ENCODE peak calls at places on chromosomes 4 and X, in five cellular contexts. K is fibroblast of lung, W is GM23248, H is OCI-LY7, R is K562. Q is an unnamed sample. For H3K36me3, H3K9me3 and H3K79me2, the result is how much of the 10 kb centered on the place peaks cover.

GRCh38 chrX:153645151-153645550 is 1.9 kb upstream of the DUSP9 start:
- DNase-seq in H (no peak), W (no peak), R (no peak), K (no peak), Q (no peak)

GRCh38 chrX:136752796-136753195 is 27.9 kb downstream of the ARHGEF6 start:
- DNase-seq in K (peak), R (no peak), H (no peak), W (peak), Q (peak)

GRCh38 chr4:128635939-128636551 is 173.5 kb upstream of the JADE1 start:
- DNase-seq in H (no peak), W (peak), K (peak), R (no peak), Q (no peak)

GRCh38 chr4:48604527-48604926 is 114.5 kb downstream of the ZAR1 start:
- DNase-seq in R (no peak), H (no peak), K (no peak), W (no peak), Q (no peak)

GRCh38 chrX:131778269-131779218 is 234.7 kb downstream of the OR13H1 start:
- DNase-seq in H (no peak), R (no peak), K (peak), W (no peak), Q (no peak)

GRCh38 chr4:80221161-80221560 is 23.9 kb downstream of the PRDM8 start:
- DNase-seq in W (peak), H (peak), K (peak), R (no peak), Q (no peak)

GRCh38 chr4:163344147-163345050 is 707 bp downstream of the NPY5R start:
- DNase-seq in R (no peak), W (no peak), H (no peak), K (peak), Q (no peak)

GRCh38 chr4:891747-892146 is 40.4 kb downstream of the GAK start:
- DNase-seq in K (no peak), W (peak), H (peak), R (peak), Q (no peak)

GRCh38 chr4:9703391-9703790 is 78.0 kb upstream of the DRD5 start:
- DNase-seq in H (peak), K (no peak), R (peak), W (peak), Q (peak)

GRCh38 chr4:186134254-186134653 is 29.8 kb downstream of the FAM149A start:
- DNase-seq in R (no peak), W (no peak), H (no peak), K (no peak), Q (no peak)

GRCh38 chr4:26782830-26783202 is 77.8 kb upstream of the STIM2 start:
- DNase-seq in K (no peak), W (no peak), H (no peak), R (no peak), Q (no peak)

GRCh38 chr4:48490012-48490679 is at the start of gene ZAR1:
- DNase-seq in R (no peak), K (no peak), H (no peak), W (peak), Q (no peak)

GRCh38 chrX:44344194-44344593 is 722 bp upstream of the EFHC2 start:
- DNase-seq in K (no peak), R (peak), W (no peak), H (no peak), Q (no peak)

GRCh38 chr4:177442623-177443155 is 452 bp upstream of the AGA start:
- DNase-seq in H (peak), K (no peak), W (peak), R (no peak), Q (peak)

GRCh38 chr4:73726000-73726399 is 14.4 kb upstream of the CXCL8 start:
- DNase-seq in K (peak), R (no peak), W (peak), H (no peak), Q (peak)

GRCh38 chrX:6812087-6812486 is 277.2 kb upstream of the VCX3A start:
- DNase-seq in R (no peak), K (no peak), W (no peak), H (no peak), Q (no peak)

GRCh38 chrX:2550288-2551020 is 49.7 kb upstream of the DHRSX start:
- DNase-seq in W (peak), K (no peak), R (no peak), H (no peak), Q (no peak)

GRCh38 chrX:123860506-123860840 is 620 bp downstream of the XIAP start:
- DNase-seq in R (no peak), H (peak), W (no peak), K (no peak), Q (peak)

GRCh38 chr4:2818351-2818939 is 25.2 kb upstream of the ADD1 start:
- DNase-seq in H (no peak), K (no peak), R (no peak), W (peak), Q (no peak)

GRCh38 chr4:36363024-36363423 is 81.6 kb downstream of the DTHD1 start:
- DNase-seq in H (no peak), R (no peak), W (no peak), K (peak), Q (no peak)

GRCh38 chrX:103913356-103914020 is 48.9 kb upstream of the TMSB15B start:
- DNase-seq in H (no peak), K (peak), W (peak), R (no peak), Q (no peak)

GRCh38 chr4:81499840-81500239 is 28.1 kb upstream of the RASGEF1B start:
- DNase-seq in R (no peak), K (no peak), W (no peak), H (no peak), Q (no peak)

GRCh38 chrX:114959729-114960128 is 57.7 kb downstream of the IL13RA2 start:
- DNase-seq in R (no peak), H (no peak), K (peak), W (peak), Q (peak)

GRCh38 chr4:124633285-124633941 is 79.1 kb downstream of the ANKRD50 start:
- DNase-seq in R (no peak), K (no peak), H (no peak), W (no peak), Q (no peak)

GRCh38 chr4:118351851-118352827 is 664 bp downstream of the PRSS12 start:
- DNase-seq in R (no peak), K (no peak), W (peak), H (no peak), Q (no peak)

GRCh38 chr4:8427761-8428287 is 12.7 kb downstream of the ACOX3 start:
- DNase-seq in R (no peak), H (peak), W (peak), K (peak), Q (peak)

GRCh38 chr4:6470502-6471302 is 1.7 kb downstream of the PPP2R2C start:
- DNase-seq in K (peak), R (peak), H (no peak), W (peak), Q (peak)

GRCh38 chr4:108620101-108620932 is at the start of gene RPL34:
- DNase-seq in H (peak), W (peak), K (peak), R (peak), Q (peak)

GRCh38 chr4:111630705-111631104 is 514.5 kb upstream of the FAM241A start:
- DNase-seq in H (peak), W (peak), R (no peak), K (peak), Q (no peak)

GRCh38 chr4:5247735-5248134 is 196.5 kb downstream of the STK32B start:
- DNase-seq in K (no peak), W (no peak), H (no peak), R (no peak), Q (no peak)

GRCh38 chrX:102651968-102652744 is 873 bp downstream of the GPRASP1 start:
- DNase-seq in R (no peak), W (peak), H (no peak), K (peak), Q (no peak)

GRCh38 chrX:136907626-136908025 is 27.1 kb upstream of the RBMX start:
- DNase-seq in W (no peak), R (no peak), H (no peak), K (no peak), Q (no peak)

GRCh38 chrX:106281383-106281782 is 113.3 kb downstream of the PWWP3B start:
- DNase-seq in R (no peak), K (no peak), W (no peak), H (no peak), Q (no peak)

GRCh38 chr4:80154547-80154933 is 42.8 kb upstream of the PRDM8 start:
- DNase-seq in H (no peak), W (no peak), K (no peak), R (no peak), Q (no peak)

GRCh38 chrX:106931831-106932491 is 11.8 kb downstream of the CLDN2 start:
- DNase-seq in K (peak), W (no peak), R (no peak), H (no peak), Q (no peak)

GRCh38 chr4:14234330-14234729 is 606.8 kb upstream of the BOD1L1 start:
- DNase-seq in H (no peak), K (peak), W (no peak), R (no peak), Q (no peak)

GRCh38 chrX:152902502-152902820 is 4.6 kb downstream of the ZNF185 start:
- DNase-seq in R (no peak), K (no peak), W (no peak), H (no peak), Q (no peak)

DNA sequence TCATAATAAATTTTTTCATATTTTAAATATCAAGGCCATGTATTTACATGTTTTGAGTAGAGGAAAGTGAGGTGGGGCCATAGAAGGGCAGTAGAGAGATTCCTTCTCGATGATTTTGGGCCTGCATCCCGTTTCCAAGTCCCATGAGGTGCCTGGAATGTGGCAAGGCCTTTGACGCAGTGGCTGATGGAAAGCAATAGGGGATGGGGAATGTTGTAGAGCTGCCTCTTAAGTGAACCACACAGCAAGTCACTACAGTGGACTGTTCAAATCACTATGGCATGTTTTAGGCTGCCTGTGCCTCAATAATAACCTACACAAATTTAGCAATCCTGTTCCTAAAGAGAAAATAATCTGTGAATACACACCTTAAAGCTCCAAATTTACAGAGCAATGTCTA is 48.3 kb downstream of the ANXA5 start:
- DNase-seq in R (no peak), W (peak), H (no peak), K (no peak), Q (no peak)
- H3K36me3 ChIP-seq in R (under half), W (under half), H (under half), K (under half), Q (under half)

DNA sequence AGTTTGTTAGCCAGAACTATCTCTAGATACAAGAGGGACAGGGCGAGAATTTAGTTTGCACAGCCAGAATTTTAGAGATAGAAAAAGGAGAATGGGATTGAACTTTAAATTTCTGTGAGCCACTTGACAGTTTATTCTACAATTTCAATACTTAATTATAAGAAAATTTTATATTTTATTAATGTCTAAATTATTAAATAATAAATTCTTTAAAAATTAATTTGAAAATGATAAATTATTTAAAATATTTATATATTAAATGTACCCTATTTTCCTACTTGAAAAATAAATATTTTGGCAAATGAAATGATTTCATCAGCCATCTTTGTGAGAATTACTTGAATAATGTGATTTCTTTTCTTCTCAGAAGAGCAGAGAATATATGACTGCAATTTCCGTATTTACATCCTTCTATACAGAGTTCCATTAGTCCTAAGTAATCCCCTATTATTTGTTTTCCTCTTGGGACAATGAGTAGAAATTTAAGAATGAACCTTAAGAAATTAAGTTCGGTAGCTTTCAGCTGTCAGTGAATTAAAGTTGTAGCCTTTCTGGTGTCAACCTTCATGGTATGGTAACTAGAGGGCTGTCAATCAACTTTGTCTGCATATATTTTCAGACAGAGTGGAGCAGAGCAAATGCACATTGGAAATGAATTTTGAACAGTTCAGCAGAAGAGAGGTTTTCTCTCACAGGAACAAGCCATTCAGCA is 763.9 kb downstream of the PCDH18 start:
- DNase-seq in K (no peak), R (no peak), H (no peak), W (no peak), Q (no peak)
- H3K9me3 ChIP-seq in K (under half), R (under half), H (under half), W (under half), Q (under half)

GRCh38 chr4:75724066-75724866 is at the start of gene USO1:
- DNase-seq in R (peak), H (peak), K (peak), W (peak), Q (peak)
- H3K79me2 ChIP-seq in R (half or more), H (under half), K (under half), W (half or more), Q (half or more)

GRCh38 chrX:11932423-11932822 is 174.4 kb downstream of the MSL3 start:
- DNase-seq in W (no peak), R (no peak), K (no peak), H (no peak), Q (no peak)
- H3K36me3 ChIP-seq in W (under half), R (under half), K (under half), H (under half), Q (under half)

DNA sequence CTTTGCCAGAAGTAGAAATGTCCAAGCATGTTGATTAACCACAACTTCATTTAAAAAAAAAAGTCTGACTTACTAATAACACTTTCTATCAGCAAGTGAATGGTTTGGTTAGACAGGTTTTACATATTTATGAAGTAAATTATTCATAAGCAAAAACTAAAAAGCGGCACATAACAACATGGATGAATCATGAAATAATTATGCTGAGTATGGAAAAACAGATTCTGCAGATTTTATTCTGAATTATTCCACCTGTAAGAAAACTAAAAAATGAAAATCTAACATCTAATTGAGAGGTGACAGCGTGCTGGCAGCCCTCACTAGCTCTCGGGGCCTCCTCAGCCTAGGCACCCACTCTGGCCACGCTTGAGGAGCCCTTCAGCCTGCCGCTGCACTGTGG is 173.5 kb downstream of the ADAM29 start:
- DNase-seq in R (no peak), H (no peak), K (no peak), W (no peak), Q (no peak)
- H3K9me3 ChIP-seq in R (under half), H (under half), K (under half), W (under half), Q (under half)

Q was measured in PC-9.